ENCODE peak calls at places on chromosomes 1 and 21, in four cellular contexts. M is uterus, T is ovary, D is kidney. B is an unnamed sample. For H3K4me1, the result is how much of the 10 kb centered on the place peaks cover.

GRCh38 chr1:12600335-12600734 is 17.7 kb downstream of the DHRS3 start:
- DNase-seq in M (peak), T (peak), D (no peak), B (no peak)

GRCh38 chr1:241817331-241817792 is 30.6 kb upstream of the EXO1 start:
- DNase-seq in M (no peak), T (no peak), D (no peak), B (no peak)

GRCh38 chr1:27148591-27148990 is 6.3 kb downstream of the SLC9A1 start:
- DNase-seq in M (no peak), T (no peak), D (peak), B (no peak)

GRCh38 chr1:196115641-196116040 is 492.6 kb downstream of the KCNT2 start:
- DNase-seq in M (no peak), T (no peak), D (peak), B (peak)

GRCh38 chr1:184141481-184141880 is 90.0 kb downstream of the TSEN15 start:
- DNase-seq in M (no peak), T (no peak), D (no peak), B (no peak)

GRCh38 chr1:232620356-232620841 is 9.5 kb downstream of the SIPA1L2 start:
- DNase-seq in M (peak), T (peak), D (no peak), B (no peak)

GRCh38 chr1:106515375-106515774 is 541.1 kb upstream of the PRMT6 start:
- DNase-seq in M (no peak), T (no peak), D (no peak), B (no peak)

GRCh38 chr1:223217781-223218180 is 74.7 kb upstream of the TLR5 start:
- DNase-seq in M (no peak), T (no peak), D (no peak), B (no peak)

GRCh38 chr21:41762753-41763152 is 4.1 kb downstream of the RIPK4 start:
- DNase-seq in M (no peak), T (no peak), D (no peak), B (no peak)

GRCh38 chr21:45084881-45085536 is 10.6 kb downstream of the ADARB1 start:
- DNase-seq in M (no peak), T (no peak), D (no peak), B (no peak)

GRCh38 chr1:162627662-162628296 is 4.5 kb upstream of the DDR2 start:
- DNase-seq in M (no peak), T (no peak), D (no peak), B (no peak)

GRCh38 chr21:45128613-45129226 is 54.3 kb downstream of the ADARB1 start:
- DNase-seq in M (peak), T (no peak), D (no peak), B (no peak)

GRCh38 chr1:21865943-21866628 is 54.0 kb downstream of the LDLRAD2 start:
- DNase-seq in M (no peak), T (no peak), D (no peak), B (no peak)

GRCh38 chr21:36883532-36884486 is 82.7 kb downstream of the HLCS start:
- DNase-seq in M (no peak), T (no peak), D (no peak), B (no peak)

GRCh38 chr1:105138445-105138821 is 1388.7 kb downstream of the AMY1C start:
- DNase-seq in M (no peak), T (no peak), D (no peak), B (no peak)

GRCh38 chr1:46203738-46204405 is 738 bp downstream of the LURAP1 start:
- DNase-seq in M (no peak), T (no peak), D (no peak), B (no peak)

GRCh38 chr1:186680031-186681012 is at the start of gene PTGS2:
- DNase-seq in M (peak), T (peak), D (peak), B (peak)

GRCh38 chr1:168643152-168643551 is 66.7 kb downstream of the XCL1 start:
- DNase-seq in M (no peak), T (no peak), D (no peak), B (no peak)

GRCh38 chr21:17435565-17436543 is 77.0 kb upstream of the CXADR start:
- DNase-seq in M (no peak), T (no peak), D (no peak), B (no peak)

GRCh38 chr21:46549650-46550049 is 55.2 kb downstream of the S100B start:
- DNase-seq in M (no peak), T (no peak), D (no peak), B (no peak)

GRCh38 chr1:39149509-39149908 is 55.0 kb upstream of the MACF1 start:
- DNase-seq in M (no peak), T (no peak), D (no peak), B (no peak)

GRCh38 chr1:27006683-27007082 is 6.0 kb downstream of the TENT5B start:
- DNase-seq in M (no peak), T (no peak), D (no peak), B (no peak)

GRCh38 chr1:164723296-164723731 is 164.3 kb downstream of the PBX1 start:
- DNase-seq in M (no peak), T (no peak), D (no peak), B (no peak)
- H3K4me1 ChIP-seq in M (under half), T (under half), D (under half), B (half or more)

GRCh38 chr1:47333922-47334764 is 553 bp downstream of the CMPK1 start:
- DNase-seq in M (peak), T (peak), D (peak), B (peak)
- TF ChIP-seq CTCF in M (peak), T (no peak), D (no peak), B (no peak)

GRCh38 chr1:224432141-224432540 is 2.5 kb downstream of the WDR26 start:
- DNase-seq in M (no peak), T (no peak), D (no peak), B (no peak)
- H3K27ac ChIP-seq in M (peak), T (no peak), D (peak), B (peak)

DNA sequence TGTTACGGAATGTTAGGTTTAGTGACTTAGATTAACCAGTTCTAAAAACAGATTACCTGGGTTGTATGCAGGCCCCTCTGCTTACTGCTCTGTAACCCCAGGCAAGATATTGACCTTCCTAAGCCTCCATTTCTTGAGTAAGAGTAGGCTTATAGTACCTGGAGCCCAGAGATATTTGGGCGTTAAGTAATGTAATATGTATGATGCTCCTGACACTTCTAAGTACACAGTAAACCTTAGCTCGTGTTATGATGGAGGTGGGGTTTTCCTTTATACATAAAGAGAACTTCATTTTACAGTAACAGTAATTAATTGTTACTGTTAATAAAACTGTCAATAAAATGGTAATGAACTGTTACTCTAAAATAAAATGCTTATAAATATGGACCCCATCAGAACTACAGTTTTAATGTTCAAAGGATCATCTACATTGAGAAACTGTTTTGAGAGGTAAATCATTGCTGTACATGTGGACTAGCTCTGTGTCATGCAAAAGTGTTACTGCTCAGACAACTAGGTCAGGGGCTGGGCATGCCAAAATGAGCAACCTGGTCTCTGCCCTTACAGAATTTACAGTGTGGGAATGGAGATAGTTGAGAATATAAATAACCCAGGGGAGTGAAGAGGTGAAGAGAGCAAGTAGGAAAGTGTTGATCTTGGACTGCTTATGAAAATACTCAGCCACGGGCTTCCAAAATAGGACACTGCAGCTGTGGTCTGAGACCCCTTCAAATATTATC is 26.6 kb downstream of the LRRC8C start:
- DNase-seq in M (no peak), T (no peak), D (no peak), B (no peak)
- H3K4me1 ChIP-seq in M (under half), T (under half), D (under half), B (under half)

GRCh38 chr1:216221260-216221700 is 202.0 kb downstream of the USH2A start:
- DNase-seq in M (no peak), T (no peak), D (no peak), B (no peak)
- TF ChIP-seq CTCF in M (peak), T (no peak), D (peak), B (peak)

GRCh38 chr1:112257043-112257835 is 138.8 kb upstream of the CTTNBP2NL start:
- DNase-seq in M (no peak), T (no peak), D (no peak), B (no peak)

GRCh38 chr1:112255080-112255479 is 140.9 kb upstream of the CTTNBP2NL start:
- DNase-seq in M (no peak), T (no peak), D (no peak), B (no peak)

GRCh38 chr1:112251766-112252506 is 144.1 kb upstream of the CTTNBP2NL start:
- DNase-seq in M (no peak), T (no peak), D (no peak), B (no peak)

GRCh38 chr1:112256413-112256812 is 139.6 kb upstream of the CTTNBP2NL start:
- DNase-seq in M (no peak), T (no peak), D (no peak), B (no peak)

GRCh38 chr1:112253366-112253765 is 142.6 kb upstream of the CTTNBP2NL start:
- DNase-seq in M (no peak), T (no peak), D (no peak), B (no peak)
- H3K27ac ChIP-seq in M (no peak), T (no peak), D (no peak), B (no peak)